ENCODE peak calls at places on chromosomes 5 and 9, in six cellular contexts. B, C, T, Q, A and V are unnamed samples. For H3K27me3 and H3K36me3, the result is how much of the 10 kb centered on the place peaks cover.

GRCh38 chr5:157485811-157486739 is 26.1 kb downstream of the NIPAL4 start:
- DNase-seq in T (no peak), C (no peak), A (no peak), B (peak), Q (no peak), V (no peak)

GRCh38 chr9:115717711-115718173 is 435.8 kb upstream of the PAPPA start:
- DNase-seq in B (no peak), C (no peak), Q (no peak), A (peak), T (no peak), V (no peak)

GRCh38 chr5:79798892-79799590 is 109.4 kb downstream of the CMYA5 start:
- DNase-seq in B (no peak), T (no peak), C (no peak), A (no peak), Q (no peak), V (no peak)

GRCh38 chr9:95857122-95857521 is 18.4 kb upstream of the ERCC6L2 start:
- DNase-seq in A (peak), C (no peak), B (no peak), T (no peak), Q (no peak), V (peak)

GRCh38 chr9:75851917-75852316 is 38.6 kb upstream of the PCSK5 start:
- DNase-seq in B (no peak), A (no peak), C (no peak), T (no peak), Q (no peak), V (no peak)

GRCh38 chr9:20701058-20701457 is 17.0 kb downstream of the FOCAD start:
- DNase-seq in Q (no peak), C (no peak), T (no peak), B (no peak), A (no peak), V (no peak)

GRCh38 chr5:125011014-125011413 is 264.6 kb upstream of the ZNF608 start:
- DNase-seq in A (no peak), T (no peak), C (no peak), B (no peak), Q (no peak), V (no peak)

GRCh38 chr9:131264231-131264630 is 12.1 kb downstream of the FAM78A start:
- DNase-seq in B (no peak), C (peak), A (no peak), Q (no peak), T (peak), V (no peak)

GRCh38 chr9:134209731-134210311 is 45.5 kb upstream of the RNU6ATAC start:
- DNase-seq in A (no peak), Q (peak), C (peak), T (peak), B (no peak), V (no peak)

GRCh38 chr5:107673106-107673367 is 2.3 kb upstream of the EFNA5 start:
- DNase-seq in A (no peak), Q (no peak), C (no peak), T (no peak), B (peak), V (no peak)
- H3K27me3 ChIP-seq in A (under half), Q (under half), C (under half), T (under half), B (under half), V (under half)

DNA sequence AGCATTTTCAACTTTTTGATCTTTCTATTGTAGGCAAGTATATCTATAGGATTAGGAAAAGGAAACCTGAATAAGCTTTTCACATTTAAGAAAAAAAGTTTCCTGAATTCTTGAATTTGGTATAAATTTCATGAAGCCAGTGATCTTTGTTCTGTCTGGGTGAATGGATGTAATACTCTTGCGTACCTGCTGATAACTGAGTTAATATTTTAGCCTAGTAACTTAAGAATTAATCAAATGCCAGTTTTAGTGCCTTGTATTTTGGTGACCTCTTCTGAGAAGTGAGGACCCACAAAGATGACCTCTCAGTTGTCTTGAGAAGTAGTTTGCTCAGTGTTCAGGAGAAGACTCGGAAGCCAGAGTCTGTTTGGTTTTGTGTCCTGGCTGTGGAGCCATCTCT is 77.9 kb downstream of the UHRF2 start:
- DNase-seq in C (no peak), A (no peak), Q (no peak), B (no peak), T (no peak), V (no peak)
- H3K36me3 ChIP-seq in C (under half), A (under half), Q (under half), B (half or more), T (under half), V (under half)

GRCh38 chr9:32704343-32704742 is 68.9 kb upstream of the TAF1L start:
- DNase-seq in A (no peak), Q (no peak), T (no peak), C (no peak), B (no peak), V (no peak)

GRCh38 chr9:32703635-32704034 is 68.2 kb upstream of the TAF1L start:
- DNase-seq in B (no peak), T (no peak), C (no peak), A (peak), Q (no peak), V (no peak)

GRCh38 chr9:32701321-32702022 is 66.0 kb upstream of the TAF1L start:
- DNase-seq in T (no peak), Q (no peak), A (no peak), B (no peak), C (no peak), V (no peak)

DNA sequence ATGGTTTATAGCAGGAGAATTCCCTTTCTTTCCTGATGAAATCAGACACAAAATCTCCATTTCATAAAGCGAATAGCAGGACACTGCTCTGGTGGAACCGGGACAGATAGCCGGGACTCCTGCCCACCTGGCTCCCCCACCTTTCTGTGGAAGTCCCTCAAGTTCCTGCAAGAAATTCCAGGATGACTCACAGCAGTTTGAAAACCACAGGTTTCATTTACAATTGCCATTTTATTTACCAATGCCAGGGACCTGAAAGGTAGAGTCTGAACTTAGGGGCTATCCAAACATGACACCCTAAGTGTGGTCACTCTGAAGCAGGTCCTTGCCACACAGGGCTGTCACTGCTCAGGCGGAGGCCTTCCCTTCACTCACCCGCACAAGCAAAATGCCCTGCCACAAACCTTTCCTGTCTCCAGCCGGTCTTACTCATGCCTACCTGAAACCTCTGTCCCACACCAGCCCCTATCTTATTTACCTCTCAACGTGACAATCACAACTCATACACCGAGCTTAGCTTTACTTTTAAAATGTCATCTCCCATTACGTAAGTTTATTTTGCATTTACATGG is 63.3 kb upstream of the TAF1L start:
- DNase-seq in T (no peak), A (no peak), Q (no peak), C (no peak), B (no peak), V (no peak)
- H3K27me3 ChIP-seq in T (under half), A (half or more), Q (under half), C (under half), B (under half), V (under half)

DNA sequence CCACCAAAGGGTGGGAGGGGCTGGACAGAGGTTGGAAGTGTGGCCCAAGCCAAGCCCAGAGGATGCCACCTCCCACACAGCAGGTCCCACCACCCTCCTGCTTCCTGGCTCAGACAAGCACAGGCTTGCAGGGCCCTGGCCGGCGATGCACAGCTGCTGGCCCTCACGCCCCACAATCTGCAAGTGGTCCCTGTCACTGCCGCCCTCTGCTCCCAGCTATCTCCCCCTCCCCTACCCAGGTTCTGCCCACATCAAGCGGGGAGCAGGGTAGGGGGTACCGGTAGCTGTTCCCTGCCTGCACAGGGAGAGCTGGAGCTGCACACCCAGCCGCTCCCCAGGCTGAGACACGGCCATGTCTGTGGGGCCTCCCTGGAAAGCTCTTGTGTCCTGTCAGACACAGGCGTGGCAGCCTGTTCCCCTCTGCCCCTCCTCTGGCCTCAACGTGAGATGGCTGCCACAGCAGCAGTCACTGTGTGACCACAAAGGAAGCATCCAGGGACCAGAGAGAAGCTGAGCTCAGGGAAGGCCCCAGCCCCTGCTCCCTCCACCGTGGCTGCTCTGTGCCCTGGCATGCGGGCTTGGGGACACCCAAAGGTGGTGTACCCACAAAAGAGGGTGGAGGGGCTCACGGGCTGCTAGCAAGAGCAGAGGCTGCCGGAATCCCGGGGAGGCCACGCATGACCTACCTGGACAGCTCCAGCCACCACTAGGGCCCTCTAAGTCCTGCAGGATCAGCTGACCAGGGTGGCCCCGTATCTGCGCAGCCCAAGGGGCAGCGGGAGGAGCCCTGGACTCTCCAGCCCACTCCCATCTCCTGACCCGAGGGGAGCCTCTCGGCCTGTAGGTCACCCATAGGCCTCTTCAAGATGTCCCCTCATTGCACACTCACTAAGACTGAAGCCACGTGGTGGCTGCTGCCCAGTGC is 10.9 kb upstream of the ZDHHC11 start:
- DNase-seq in Q (peak), B (no peak), T (no peak), A (no peak), C (no peak), V (no peak)
- H3K36me3 ChIP-seq in Q (under half), B (under half), T (under half), A (under half), C (under half), V (half or more)

GRCh38 chr5:135047347-135047695 is 13.3 kb upstream of the PITX1 start:
- DNase-seq in A (no peak), T (no peak), B (no peak), Q (no peak), C (peak), V (no peak)
- H3K27me3 ChIP-seq in A (half or more), T (under half), B (under half), Q (under half), C (under half), V (under half)

GRCh38 chr5:167755420-167755819 is 536.0 kb upstream of the WWC1 start:
- DNase-seq in T (no peak), C (no peak), B (no peak), Q (no peak), A (no peak), V (no peak)
- H3K36me3 ChIP-seq in T (under half), C (under half), B (under half), Q (under half), A (under half), V (under half)

GRCh38 chr9:132518151-132518550 is 64.3 kb upstream of the BARHL1 start:
- DNase-seq in A (no peak), T (no peak), Q (no peak), C (no peak), B (no peak), V (no peak)
- H3K27me3 ChIP-seq in A (half or more), T (under half), Q (under half), C (under half), B (under half), V (under half)

DNA sequence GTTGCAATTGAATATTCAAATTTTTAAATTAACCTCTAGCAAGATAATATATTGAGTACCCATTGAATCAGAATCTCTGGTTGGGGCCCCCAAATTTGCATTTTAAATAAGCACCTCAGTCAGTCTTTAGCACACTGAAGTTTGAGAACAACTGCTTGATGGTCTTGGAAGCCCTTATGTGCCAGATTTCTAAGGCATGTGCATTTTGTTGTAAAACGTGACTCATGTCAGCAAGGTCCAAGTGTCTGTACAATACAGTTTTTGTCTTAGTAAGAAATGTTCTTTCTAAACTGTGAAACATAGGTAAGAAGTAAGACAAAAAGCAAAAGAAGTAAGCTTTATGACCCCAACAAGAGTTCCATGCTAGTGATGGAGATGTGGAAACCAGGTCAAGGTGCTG is 59.1 kb upstream of the PHF2 start:
- DNase-seq in B (no peak), Q (no peak), C (no peak), A (no peak), T (no peak), V (no peak)
- H3K36me3 ChIP-seq in B (under half), Q (under half), C (under half), A (under half), T (under half), V (under half)